ENCODE peak calls at places on chromosomes 4 and X, in ten cellular contexts. One of them, this sample, is unnamed.

GRCh38 chrX:154401918-154402621 is 3.9 kb downstream of the RPL10 start:
- DNase-seq in heart right ventricle: no peak
- DNase-seq in Calu3: no peak
- DNase-seq in neural progenitor cell: no peak
- DNase-seq in astrocyte of the spinal cord: no peak
- DNase-seq in body of pancreas: peak
- DNase-seq in fibroblast of lung: no peak
- DNase-seq in coronary artery: no peak
- DNase-seq in transverse colon: no peak
- DNase-seq in mucosa of descending colon: no peak
- DNase-seq in this sample: no peak

GRCh38 chrX:149370097-149370496 is 135.0 kb downstream of the IDS start:
- DNase-seq in Calu3: no peak
- DNase-seq in fibroblast of lung: no peak
- DNase-seq in neural progenitor cell: no peak
- DNase-seq in astrocyte of the spinal cord: peak
- DNase-seq in body of pancreas: no peak
- DNase-seq in coronary artery: no peak
- DNase-seq in heart right ventricle: no peak
- DNase-seq in mucosa of descending colon: no peak
- DNase-seq in transverse colon: no peak
- DNase-seq in this sample: no peak

GRCh38 chr4:123616970-123617392 is 220.4 kb downstream of the SPRY1 start:
- DNase-seq in astrocyte of the spinal cord: peak
- DNase-seq in Calu3: no peak
- DNase-seq in fibroblast of lung: no peak
- DNase-seq in coronary artery: no peak
- DNase-seq in neural progenitor cell: peak
- DNase-seq in body of pancreas: peak
- DNase-seq in mucosa of descending colon: no peak
- DNase-seq in transverse colon: peak
- DNase-seq in heart right ventricle: peak
- DNase-seq in this sample: no peak

GRCh38 chrX:73855546-73855945 is 292.5 kb downstream of the CHIC1 start:
- DNase-seq in transverse colon: peak
- DNase-seq in neural progenitor cell: peak
- DNase-seq in coronary artery: peak
- DNase-seq in astrocyte of the spinal cord: peak
- DNase-seq in body of pancreas: peak
- DNase-seq in fibroblast of lung: peak
- DNase-seq in mucosa of descending colon: peak
- DNase-seq in heart right ventricle: peak
- DNase-seq in Calu3: peak
- DNase-seq in this sample: no peak

GRCh38 chr4:176153124-176153523 is 42.3 kb downstream of the SPATA4 start:
- DNase-seq in fibroblast of lung: no peak
- DNase-seq in heart right ventricle: no peak
- DNase-seq in mucosa of descending colon: no peak
- DNase-seq in astrocyte of the spinal cord: no peak
- DNase-seq in coronary artery: no peak
- DNase-seq in Calu3: no peak
- DNase-seq in transverse colon: no peak
- DNase-seq in body of pancreas: no peak
- DNase-seq in neural progenitor cell: no peak
- DNase-seq in this sample: no peak

GRCh38 chr4:95540227-95540626 is 8.5 kb downstream of the UNC5C start:
- DNase-seq in Calu3: no peak
- DNase-seq in mucosa of descending colon: no peak
- DNase-seq in body of pancreas: no peak
- DNase-seq in heart right ventricle: no peak
- DNase-seq in neural progenitor cell: no peak
- DNase-seq in fibroblast of lung: no peak
- DNase-seq in astrocyte of the spinal cord: no peak
- DNase-seq in coronary artery: no peak
- DNase-seq in transverse colon: no peak
- DNase-seq in this sample: no peak

GRCh38 chrX:154372612-154373022 is 1.8 kb downstream of the FLNA start:
- DNase-seq in mucosa of descending colon: no peak
- DNase-seq in transverse colon: no peak
- DNase-seq in astrocyte of the spinal cord: peak
- DNase-seq in Calu3: peak
- DNase-seq in body of pancreas: no peak
- DNase-seq in neural progenitor cell: no peak
- DNase-seq in coronary artery: no peak
- DNase-seq in fibroblast of lung: peak
- DNase-seq in heart right ventricle: peak
- DNase-seq in this sample: no peak

GRCh38 chr4:16598241-16599224 is 299.9 kb downstream of the LDB2 start:
- DNase-seq in body of pancreas: no peak
- DNase-seq in neural progenitor cell: no peak
- DNase-seq in mucosa of descending colon: no peak
- DNase-seq in Calu3: no peak
- DNase-seq in heart right ventricle: no peak
- DNase-seq in astrocyte of the spinal cord: peak
- DNase-seq in fibroblast of lung: peak
- DNase-seq in coronary artery: no peak
- DNase-seq in transverse colon: no peak
- DNase-seq in this sample: no peak

GRCh38 chr4:24285759-24286158 is 298.6 kb downstream of the DHX15 start:
- DNase-seq in coronary artery: no peak
- DNase-seq in body of pancreas: no peak
- DNase-seq in neural progenitor cell: no peak
- DNase-seq in mucosa of descending colon: no peak
- DNase-seq in heart right ventricle: no peak
- DNase-seq in transverse colon: no peak
- DNase-seq in astrocyte of the spinal cord: no peak
- DNase-seq in fibroblast of lung: no peak
- DNase-seq in Calu3: no peak
- DNase-seq in this sample: no peak

GRCh38 chr4:24278693-24279092 is 305.7 kb downstream of the DHX15 start:
- DNase-seq in Calu3: no peak
- DNase-seq in fibroblast of lung: peak
- DNase-seq in mucosa of descending colon: no peak
- DNase-seq in coronary artery: no peak
- DNase-seq in neural progenitor cell: no peak
- DNase-seq in astrocyte of the spinal cord: no peak
- DNase-seq in heart right ventricle: no peak
- DNase-seq in body of pancreas: no peak
- DNase-seq in transverse colon: no peak
- DNase-seq in this sample: no peak

GRCh38 chr4:24279911-24280375 is 304.4 kb downstream of the DHX15 start:
- DNase-seq in mucosa of descending colon: no peak
- DNase-seq in Calu3: no peak
- DNase-seq in neural progenitor cell: peak
- DNase-seq in astrocyte of the spinal cord: no peak
- DNase-seq in fibroblast of lung: no peak
- DNase-seq in body of pancreas: no peak
- DNase-seq in coronary artery: no peak
- DNase-seq in transverse colon: no peak
- DNase-seq in heart right ventricle: no peak
- DNase-seq in this sample: no peak

GRCh38 chr4:24279492-24279891 is 304.9 kb downstream of the DHX15 start:
- DNase-seq in mucosa of descending colon: no peak
- DNase-seq in coronary artery: no peak
- DNase-seq in heart right ventricle: no peak
- DNase-seq in neural progenitor cell: no peak
- DNase-seq in fibroblast of lung: no peak
- DNase-seq in body of pancreas: no peak
- DNase-seq in transverse colon: no peak
- DNase-seq in Calu3: no peak
- DNase-seq in astrocyte of the spinal cord: no peak
- DNase-seq in this sample: no peak

DNA sequence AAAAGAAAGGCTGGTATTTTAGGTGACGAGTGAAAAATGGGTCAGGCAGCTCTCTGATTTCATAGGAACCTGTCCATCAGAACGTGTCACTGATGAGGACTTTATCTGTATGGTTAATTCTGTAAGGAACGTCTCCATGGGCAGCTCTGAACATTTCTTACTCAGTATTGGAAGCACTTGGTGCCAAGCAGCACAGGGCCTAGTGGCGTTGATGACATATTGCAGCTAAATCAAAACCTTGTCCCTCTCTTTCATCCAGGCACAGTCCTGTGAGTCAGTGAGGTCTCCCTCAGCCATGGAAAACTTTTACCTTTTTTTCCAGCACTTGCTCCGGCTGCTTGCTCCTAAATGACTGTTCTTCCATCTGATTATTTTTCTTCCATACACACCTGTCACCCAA is 301.9 kb downstream of the DHX15 start:
- DNase-seq in Calu3: no peak
- DNase-seq in body of pancreas: no peak
- DNase-seq in coronary artery: no peak
- DNase-seq in heart right ventricle: no peak
- DNase-seq in neural progenitor cell: no peak
- DNase-seq in fibroblast of lung: no peak
- DNase-seq in astrocyte of the spinal cord: no peak
- DNase-seq in transverse colon: no peak
- DNase-seq in mucosa of descending colon: no peak
- DNase-seq in this sample: no peak
- TF ChIP-seq CTCF in Calu3: no peak
- TF ChIP-seq CTCF in body of pancreas: no peak
- TF ChIP-seq CTCF in coronary artery: no peak
- TF ChIP-seq CTCF in heart right ventricle: no peak
- TF ChIP-seq CTCF in neural progenitor cell: no peak
- TF ChIP-seq CTCF in fibroblast of lung: no peak
- TF ChIP-seq CTCF in astrocyte of the spinal cord: no peak
- TF ChIP-seq CTCF in transverse colon: no peak
- TF ChIP-seq CTCF in mucosa of descending colon: no peak
- TF ChIP-seq CTCF in this sample: no peak

GRCh38 chr4:113154281-113154680 is 104.8 kb downstream of the ANK2 start:
- DNase-seq in heart right ventricle: no peak
- DNase-seq in transverse colon: no peak
- DNase-seq in astrocyte of the spinal cord: no peak
- DNase-seq in neural progenitor cell: no peak
- DNase-seq in Calu3: no peak
- DNase-seq in body of pancreas: no peak
- DNase-seq in fibroblast of lung: no peak
- DNase-seq in mucosa of descending colon: no peak
- DNase-seq in coronary artery: no peak
- DNase-seq in this sample: no peak

GRCh38 chr4:113157086-113157857 is 107.8 kb downstream of the ANK2 start:
- DNase-seq in coronary artery: no peak
- DNase-seq in body of pancreas: no peak
- DNase-seq in astrocyte of the spinal cord: no peak
- DNase-seq in fibroblast of lung: no peak
- DNase-seq in heart right ventricle: no peak
- DNase-seq in Calu3: no peak
- DNase-seq in transverse colon: no peak
- DNase-seq in neural progenitor cell: no peak
- DNase-seq in mucosa of descending colon: no peak
- DNase-seq in this sample: no peak

GRCh38 chr4:113147498-113148231 is 98.2 kb downstream of the ANK2 start:
- DNase-seq in Calu3: no peak
- DNase-seq in coronary artery: no peak
- DNase-seq in transverse colon: no peak
- DNase-seq in body of pancreas: no peak
- DNase-seq in fibroblast of lung: no peak
- DNase-seq in mucosa of descending colon: no peak
- DNase-seq in astrocyte of the spinal cord: no peak
- DNase-seq in neural progenitor cell: no peak
- DNase-seq in heart right ventricle: no peak
- DNase-seq in this sample: no peak

GRCh38 chr4:113148925-113149324 is 99.5 kb downstream of the ANK2 start:
- DNase-seq in fibroblast of lung: no peak
- DNase-seq in astrocyte of the spinal cord: no peak
- DNase-seq in body of pancreas: no peak
- DNase-seq in neural progenitor cell: no peak
- DNase-seq in coronary artery: no peak
- DNase-seq in mucosa of descending colon: no peak
- DNase-seq in heart right ventricle: no peak
- DNase-seq in transverse colon: no peak
- DNase-seq in Calu3: peak
- DNase-seq in this sample: no peak

GRCh38 chr4:113153529-113154101 is 104.2 kb downstream of the ANK2 start:
- DNase-seq in heart right ventricle: no peak
- DNase-seq in coronary artery: no peak
- DNase-seq in mucosa of descending colon: no peak
- DNase-seq in Calu3: no peak
- DNase-seq in body of pancreas: no peak
- DNase-seq in transverse colon: no peak
- DNase-seq in fibroblast of lung: peak
- DNase-seq in neural progenitor cell: no peak
- DNase-seq in astrocyte of the spinal cord: no peak
- DNase-seq in this sample: no peak
- TF ChIP-seq CTCF in heart right ventricle: no peak
- TF ChIP-seq CTCF in coronary artery: no peak
- TF ChIP-seq CTCF in mucosa of descending colon: no peak
- TF ChIP-seq CTCF in Calu3: no peak
- TF ChIP-seq CTCF in body of pancreas: no peak
- TF ChIP-seq CTCF in transverse colon: no peak
- TF ChIP-seq CTCF in fibroblast of lung: no peak
- TF ChIP-seq CTCF in neural progenitor cell: no peak
- TF ChIP-seq CTCF in astrocyte of the spinal cord: no peak
- TF ChIP-seq CTCF in this sample: no peak

GRCh38 chr4:108024078-108024990 is 34.6 kb downstream of the HADH start:
- DNase-seq in body of pancreas: no peak
- DNase-seq in mucosa of descending colon: no peak
- DNase-seq in heart right ventricle: no peak
- DNase-seq in Calu3: no peak
- DNase-seq in fibroblast of lung: no peak
- DNase-seq in neural progenitor cell: no peak
- DNase-seq in coronary artery: no peak
- DNase-seq in astrocyte of the spinal cord: no peak
- DNase-seq in transverse colon: no peak
- DNase-seq in this sample: no peak

GRCh38 chr4:108018038-108018883 is 28.6 kb downstream of the HADH start:
- DNase-seq in Calu3: peak
- DNase-seq in transverse colon: peak
- DNase-seq in neural progenitor cell: peak
- DNase-seq in body of pancreas: peak
- DNase-seq in fibroblast of lung: peak
- DNase-seq in mucosa of descending colon: peak
- DNase-seq in astrocyte of the spinal cord: peak
- DNase-seq in coronary artery: no peak
- DNase-seq in heart right ventricle: peak
- DNase-seq in this sample: peak

GRCh38 chr4:108013332-108013731 is 23.6 kb downstream of the HADH start:
- DNase-seq in Calu3: no peak
- DNase-seq in body of pancreas: no peak
- DNase-seq in transverse colon: no peak
- DNase-seq in astrocyte of the spinal cord: no peak
- DNase-seq in mucosa of descending colon: no peak
- DNase-seq in fibroblast of lung: no peak
- DNase-seq in heart right ventricle: no peak
- DNase-seq in coronary artery: no peak
- DNase-seq in neural progenitor cell: no peak
- DNase-seq in this sample: no peak

GRCh38 chr4:108013955-108014354 is 24.3 kb downstream of the HADH start:
- DNase-seq in heart right ventricle: no peak
- DNase-seq in mucosa of descending colon: no peak
- DNase-seq in transverse colon: no peak
- DNase-seq in coronary artery: no peak
- DNase-seq in fibroblast of lung: no peak
- DNase-seq in Calu3: no peak
- DNase-seq in body of pancreas: no peak
- DNase-seq in neural progenitor cell: no peak
- DNase-seq in astrocyte of the spinal cord: no peak
- DNase-seq in this sample: no peak

GRCh38 chr4:108018884-108019187 is 29.1 kb downstream of the HADH start:
- DNase-seq in heart right ventricle: no peak
- DNase-seq in fibroblast of lung: no peak
- DNase-seq in neural progenitor cell: no peak
- DNase-seq in Calu3: no peak
- DNase-seq in body of pancreas: no peak
- DNase-seq in mucosa of descending colon: no peak
- DNase-seq in astrocyte of the spinal cord: no peak
- DNase-seq in transverse colon: no peak
- DNase-seq in coronary artery: no peak
- DNase-seq in this sample: no peak
- TF ChIP-seq CTCF in heart right ventricle: no peak
- TF ChIP-seq CTCF in fibroblast of lung: no peak
- TF ChIP-seq CTCF in neural progenitor cell: no peak
- TF ChIP-seq CTCF in Calu3: no peak
- TF ChIP-seq CTCF in body of pancreas: no peak
- TF ChIP-seq CTCF in mucosa of descending colon: no peak
- TF ChIP-seq CTCF in astrocyte of the spinal cord: no peak
- TF ChIP-seq CTCF in transverse colon: peak
- TF ChIP-seq CTCF in coronary artery: peak
- TF ChIP-seq CTCF in this sample: no peak

GRCh38 chr4:164408831-164409230 is 345.1 kb upstream of the SMIM31 start:
- DNase-seq in heart right ventricle: no peak
- DNase-seq in astrocyte of the spinal cord: no peak
- DNase-seq in transverse colon: no peak
- DNase-seq in coronary artery: no peak
- DNase-seq in mucosa of descending colon: no peak
- DNase-seq in Calu3: no peak
- DNase-seq in fibroblast of lung: no peak
- DNase-seq in body of pancreas: no peak
- DNase-seq in neural progenitor cell: no peak
- DNase-seq in this sample: no peak

GRCh38 chr4:164412246-164412645 is 341.7 kb upstream of the SMIM31 start:
- DNase-seq in Calu3: no peak
- DNase-seq in neural progenitor cell: no peak
- DNase-seq in coronary artery: no peak
- DNase-seq in body of pancreas: no peak
- DNase-seq in astrocyte of the spinal cord: no peak
- DNase-seq in mucosa of descending colon: no peak
- DNase-seq in heart right ventricle: no peak
- DNase-seq in fibroblast of lung: no peak
- DNase-seq in transverse colon: no peak
- DNase-seq in this sample: no peak

GRCh38 chr4:164413743-164414142 is 340.2 kb upstream of the SMIM31 start:
- DNase-seq in fibroblast of lung: no peak
- DNase-seq in heart right ventricle: no peak
- DNase-seq in Calu3: no peak
- DNase-seq in mucosa of descending colon: no peak
- DNase-seq in body of pancreas: no peak
- DNase-seq in neural progenitor cell: no peak
- DNase-seq in coronary artery: no peak
- DNase-seq in astrocyte of the spinal cord: no peak
- DNase-seq in transverse colon: no peak
- DNase-seq in this sample: no peak

GRCh38 chr4:164405774-164406173 is 348.2 kb upstream of the SMIM31 start:
- DNase-seq in neural progenitor cell: no peak
- DNase-seq in coronary artery: no peak
- DNase-seq in heart right ventricle: no peak
- DNase-seq in Calu3: no peak
- DNase-seq in body of pancreas: no peak
- DNase-seq in transverse colon: no peak
- DNase-seq in astrocyte of the spinal cord: no peak
- DNase-seq in fibroblast of lung: no peak
- DNase-seq in mucosa of descending colon: no peak
- DNase-seq in this sample: no peak

DNA sequence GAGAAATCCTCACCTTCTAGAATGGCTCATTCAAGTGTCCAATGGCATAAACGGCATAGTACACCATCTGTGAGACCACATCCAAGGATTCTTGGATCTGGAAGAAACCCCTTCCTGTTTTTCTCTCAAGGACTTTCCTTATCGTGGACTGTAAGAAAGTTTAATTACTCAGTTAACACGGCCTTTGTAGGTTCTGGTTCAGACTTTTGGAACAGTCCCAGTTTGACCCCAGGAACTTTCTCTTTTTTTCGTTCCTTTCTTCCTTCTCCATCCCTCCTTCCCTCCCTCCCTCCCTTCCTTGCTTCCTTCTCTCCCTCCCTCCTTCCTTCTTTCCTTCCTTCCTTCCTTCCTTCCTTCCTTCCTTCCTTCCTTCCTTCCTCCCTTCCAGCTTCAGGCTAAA is 343.5 kb upstream of the SMIM31 start:
- DNase-seq in Calu3: no peak
- DNase-seq in body of pancreas: no peak
- DNase-seq in astrocyte of the spinal cord: no peak
- DNase-seq in mucosa of descending colon: no peak
- DNase-seq in heart right ventricle: no peak
- DNase-seq in neural progenitor cell: no peak
- DNase-seq in fibroblast of lung: no peak
- DNase-seq in coronary artery: no peak
- DNase-seq in transverse colon: no peak
- DNase-seq in this sample: no peak
- TF ChIP-seq CTCF in Calu3: no peak
- TF ChIP-seq CTCF in body of pancreas: no peak
- TF ChIP-seq CTCF in astrocyte of the spinal cord: no peak
- TF ChIP-seq CTCF in mucosa of descending colon: no peak
- TF ChIP-seq CTCF in heart right ventricle: no peak
- TF ChIP-seq CTCF in neural progenitor cell: no peak
- TF ChIP-seq CTCF in fibroblast of lung: no peak
- TF ChIP-seq CTCF in coronary artery: no peak
- TF ChIP-seq CTCF in transverse colon: no peak
- TF ChIP-seq CTCF in this sample: no peak

This sample was measured in osteocyte.